ENCODE peak calls at places on chromosomes 2 and 18, in seven cellular contexts. K is AG04450; G is NCI-H1417; W is NCI-H2171 treated with DMSO at 0.1 percent for 48 hours; N is LoVo; I is NCI-H1092; P is activated CD4-positive, alpha-beta T cell treated with anti-CD3 and anti-CD28 coated beads, Interleukin-2, amount 50 U/mL, for 4 hours. T is an unnamed sample.

GRCh38 chr2:233096006-233096405 is 35.9 kb downstream of the INPP5D start:
- DNase-seq in K (no peak), G (no peak), W (no peak), N (no peak), I (no peak), P (no peak), T (no peak)

GRCh38 chr2:238101891-238102841 is 2.0 kb downstream of the ESPNL start:
- DNase-seq in K (no peak), G (no peak), W (no peak), N (no peak), I (no peak), P (no peak), T (no peak)

GRCh38 chr18:63264871-63265270 is 54.7 kb downstream of the BCL2 start:
- DNase-seq in K (no peak), G (peak), W (peak), N (no peak), I (peak), P (no peak), T (no peak)

GRCh38 chr2:224596289-224596688 is 11.1 kb upstream of the CUL3 start:
- DNase-seq in K (no peak), G (no peak), W (no peak), N (no peak), I (no peak), P (no peak), T (no peak)

GRCh38 chr2:174342600-174343342 is 8.0 kb downstream of the SP9 start:
- DNase-seq in K (no peak), G (no peak), W (no peak), N (no peak), I (no peak), P (no peak), T (no peak)

GRCh38 chr2:64652231-64653173 is 1.2 kb downstream of the SERTAD2 start:
- DNase-seq in K (no peak), G (peak), W (peak), N (peak), I (no peak), P (no peak), T (no peak)

GRCh38 chr2:221268631-221269030 is 303.5 kb downstream of the EPHA4 start:
- DNase-seq in K (no peak), G (no peak), W (no peak), N (no peak), I (no peak), P (no peak), T (no peak)

GRCh38 chr2:220684099-220684498 is 888.0 kb downstream of the EPHA4 start:
- DNase-seq in K (no peak), G (no peak), W (no peak), N (no peak), I (no peak), P (no peak), T (no peak)

GRCh38 chr2:42371621-42372473 is 10.8 kb upstream of the COX7A2L start:
- DNase-seq in K (no peak), G (no peak), W (peak), N (no peak), I (no peak), P (no peak), T (no peak)

GRCh38 chr2:74291891-74292621 is 51.2 kb downstream of the SLC4A5 start:
- DNase-seq in K (no peak), G (no peak), W (no peak), N (no peak), I (no peak), P (no peak), T (no peak)

GRCh38 chr2:51695531-51695930 is 663.6 kb upstream of the NRXN1 start:
- DNase-seq in K (no peak), G (no peak), W (no peak), N (no peak), I (no peak), P (no peak), T (no peak)

GRCh38 chr2:196096982-196097745 is 28.5 kb upstream of the DNAH7 start:
- DNase-seq in K (no peak), G (no peak), W (no peak), N (no peak), I (no peak), P (no peak), T (no peak)

GRCh38 chr2:227164745-227165350 is 424 bp downstream of the COL4A3 start:
- DNase-seq in K (no peak), G (no peak), W (no peak), N (no peak), I (no peak), P (no peak), T (no peak)

GRCh38 chr18:11760498-11761158 is 71.6 kb downstream of the GNAL start:
- DNase-seq in K (no peak), G (no peak), W (no peak), N (no peak), I (no peak), P (no peak), T (no peak)

GRCh38 chr2:85273732-85274731 is 53.8 kb downstream of the TGOLN2 start:
- DNase-seq in K (peak), G (peak), W (peak), N (peak), I (no peak), P (no peak), T (no peak)

GRCh38 chr2:232013701-232014353 is 52.3 kb downstream of the DIS3L2 start:
- DNase-seq in K (peak), G (no peak), W (peak), N (peak), I (no peak), P (no peak), T (no peak)

GRCh38 chr2:229235136-229235914 is 35.8 kb downstream of the PID1 start:
- DNase-seq in K (no peak), G (no peak), W (no peak), N (no peak), I (no peak), P (no peak), T (no peak)

GRCh38 chr2:203240491-203240890 is 1.7 kb downstream of the CYP20A1 start:
- DNase-seq in K (no peak), G (no peak), W (no peak), N (no peak), I (no peak), P (no peak), T (no peak)

GRCh38 chr2:85649201-85650190 is 18.5 kb downstream of the SFTPB start:
- DNase-seq in K (peak), G (no peak), W (no peak), N (peak), I (no peak), P (no peak), T (no peak)

GRCh38 chr2:54726940-54727339 is 3.5 kb downstream of the EML6 start:
- DNase-seq in K (no peak), G (no peak), W (no peak), N (no peak), I (no peak), P (no peak), T (no peak)

GRCh38 chr2:163834221-163834620 is 98.4 kb upstream of the FIGN start:
- DNase-seq in K (no peak), G (no peak), W (no peak), N (no peak), I (no peak), P (no peak), T (no peak)

GRCh38 chr2:177728920-177729319 is 336.3 kb downstream of the AGPS start:
- DNase-seq in K (no peak), G (no peak), W (no peak), N (no peak), I (no peak), P (no peak), T (no peak)

GRCh38 chr2:29281086-29281485 is 165.9 kb downstream of the CLIP4 start:
- DNase-seq in K (no peak), G (no peak), W (no peak), N (no peak), I (no peak), P (no peak), T (no peak)

GRCh38 chr2:186629245-186629996 is 39.6 kb downstream of the ITGAV start:
- DNase-seq in K (no peak), G (no peak), W (no peak), N (no peak), I (no peak), P (no peak), T (no peak)

GRCh38 chr2:71609958-71610357 is 156.6 kb downstream of the DYSF start:
- DNase-seq in K (no peak), G (peak), W (peak), N (peak), I (no peak), P (no peak), T (no peak)

GRCh38 chr18:74520096-74520833 is 14.0 kb upstream of the CNDP1 start:
- DNase-seq in K (no peak), G (no peak), W (no peak), N (no peak), I (no peak), P (no peak), T (no peak)

GRCh38 chr2:165970663-165971062 is 17.1 kb upstream of the TTC21B start:
- DNase-seq in K (no peak), G (no peak), W (no peak), N (no peak), I (no peak), P (no peak), T (no peak)

GRCh38 chr2:148989882-148990493 is 48.5 kb upstream of the LYPD6B start:
- DNase-seq in K (peak), G (peak), W (peak), N (peak), I (peak), P (peak), T (peak)

GRCh38 chr2:19312949-19313348 is 45.5 kb downstream of the OSR1 start:
- DNase-seq in K (peak), G (no peak), W (no peak), N (no peak), I (no peak), P (no peak), T (no peak)

GRCh38 chr2:144389151-144389929 is 130.6 kb downstream of the ZEB2 start:
- DNase-seq in K (no peak), G (peak), W (no peak), N (peak), I (no peak), P (no peak), T (no peak)

GRCh38 chr2:219471476-219472371 is 27.0 kb upstream of the GMPPA start:
- DNase-seq in K (no peak), G (no peak), W (no peak), N (no peak), I (no peak), P (no peak), T (no peak)

GRCh38 chr2:30761226-30761625 is 46.0 kb downstream of the CAPN13 start:
- DNase-seq in K (no peak), G (no peak), W (no peak), N (no peak), I (no peak), P (no peak), T (no peak)

GRCh38 chr2:121480826-121481225 is 49.9 kb upstream of the RNU4ATAC start:
- DNase-seq in K (peak), G (no peak), W (no peak), N (no peak), I (no peak), P (no peak), T (no peak)

GRCh38 chr2:40401896-40402295 is 50.0 kb downstream of the SLC8A1 start:
- DNase-seq in K (peak), G (no peak), W (no peak), N (peak), I (no peak), P (no peak), T (no peak)

GRCh38 chr18:75073654-75074053 is 135.3 kb downstream of the PTGR3 start:
- DNase-seq in K (no peak), G (no peak), W (no peak), N (no peak), I (no peak), P (no peak), T (no peak)

GRCh38 chr2:85662899-85663683 is 4.9 kb downstream of the SFTPB start:
- DNase-seq in K (peak), G (no peak), W (no peak), N (no peak), I (no peak), P (no peak), T (no peak)

GRCh38 chr2:102915128-102915527 is 153.3 kb downstream of the TMEM182 start:
- DNase-seq in K (no peak), G (no peak), W (no peak), N (no peak), I (no peak), P (no peak), T (no peak)

GRCh38 chr2:28750316-28751101 is 1.1 kb upstream of the PPP1CB start:
- DNase-seq in K (no peak), G (peak), W (no peak), N (no peak), I (no peak), P (peak), T (no peak)

GRCh38 chr2:233210843-233211600 is 40.5 kb upstream of the ATG16L1 start:
- DNase-seq in K (peak), G (no peak), W (no peak), N (peak), I (no peak), P (no peak), T (no peak)